ENCODE peak calls at places on chromosomes 13 and 19, in six cellular contexts. O is adrenal gland, M is erythroblast, E is lower leg skin, K is uterus, U is heart left ventricle. C is an unnamed sample.

GRCh38 chr19:13118424-13119193 is 545 bp downstream of the NACC1 start:
- DNase-seq in O (peak; percentile 65), M (peak; percentile 70), E (no peak), K (peak; percentile 42), U (peak; percentile 68), C (peak; percentile 45)

GRCh38 chr13:75365724-75366173 is 116.2 kb downstream of the TBC1D4 start:
- DNase-seq in O (no peak), M (no peak), E (no peak), K (no peak), U (no peak), C (no peak)

GRCh38 chr13:100540621-100541020 is 48.0 kb downstream of the GGACT start:
- DNase-seq in O (no peak), M (no peak), E (no peak), K (no peak), U (no peak), C (no peak)

GRCh38 chr13:64855506-64855905 is 2374.6 kb downstream of the PCDH9 start:
- DNase-seq in O (no peak), M (no peak), E (no peak), K (no peak), U (no peak), C (no peak)

GRCh38 chr13:64529874-64530485 is 2700.2 kb downstream of the PCDH9 start:
- DNase-seq in O (no peak), M (peak; percentile 0), E (no peak), K (no peak), U (no peak), C (peak; percentile 23)

GRCh38 chr13:102897371-102898138 is 51.7 kb downstream of the ERCC5 start:
- DNase-seq in O (peak; percentile 21), M (no peak), E (no peak), K (no peak), U (peak; percentile 76), C (no peak)

GRCh38 chr13:107531816-107532215 is 683.5 kb downstream of the LIG4 start:
- DNase-seq in O (no peak), M (no peak), E (no peak), K (no peak), U (no peak), C (no peak)

GRCh38 chr13:32142956-32143375 is 111.4 kb downstream of the FRY start:
- DNase-seq in O (no peak), M (no peak), E (no peak), K (no peak), U (no peak), C (no peak)

GRCh38 chr19:30604657-30605056 is 232.5 kb downstream of the ZNF536 start:
- DNase-seq in O (no peak), M (no peak), E (no peak), K (no peak), U (no peak), C (no peak)

GRCh38 chr19:33098023-33098652 is 17.2 kb downstream of the GPATCH1 start:
- DNase-seq in O (no peak), M (no peak), E (no peak), K (no peak), U (no peak), C (no peak)

GRCh38 chr13:21934309-21934708 is 263.4 kb downstream of the FGF9 start:
- DNase-seq in O (no peak), M (no peak), E (no peak), K (no peak), U (no peak), C (no peak)

GRCh38 chr19:19543101-19543500 is 5.0 kb downstream of the CILP2 start:
- DNase-seq in O (no peak), M (no peak), E (no peak), K (no peak), U (no peak), C (no peak)

GRCh38 chr13:50456111-50456510 is 387.4 kb downstream of the DLEU7 start:
- DNase-seq in O (no peak), M (no peak), E (no peak), K (no peak), U (no peak), C (no peak)

GRCh38 chr13:43122706-43123268 is 99.4 kb downstream of the DNAJC15 start:
- DNase-seq in O (no peak), M (no peak), E (no peak), K (no peak), U (no peak), C (no peak)

GRCh38 chr13:42981317-42981716 is 10.7 kb downstream of the EPSTI1 start:
- DNase-seq in O (no peak), M (no peak), E (no peak), K (no peak), U (no peak), C (no peak)

GRCh38 chr13:99948411-99948810 is 23.2 kb downstream of the ZIC5 start:
- DNase-seq in O (no peak), M (no peak), E (no peak), K (no peak), U (no peak), C (no peak)

GRCh38 chr13:95153647-95154405 is 147.4 kb downstream of the ABCC4 start:
- DNase-seq in O (no peak), M (no peak), E (no peak), K (no peak), U (no peak), C (no peak)

GRCh38 chr13:90453342-90453741 is 894.1 kb upstream of the MIR17HG start:
- DNase-seq in O (no peak), M (no peak), E (no peak), K (no peak), U (no peak), C (no peak)

GRCh38 chr19:38845374-38846024 is 4.3 kb downstream of the HNRNPL start:
- DNase-seq in O (peak; percentile 4), M (no peak), E (no peak), K (no peak), U (no peak), C (no peak)

GRCh38 chr19:38004100-38004504 is 97.1 kb downstream of the SIPA1L3 start:
- DNase-seq in O (no peak), M (no peak), E (no peak), K (no peak), U (no peak), C (no peak)

GRCh38 chr19:15937771-15938170 is 3.4 kb upstream of the CYP4F11 start:
- DNase-seq in O (no peak), M (no peak), E (no peak), K (no peak), U (no peak), C (no peak)

GRCh38 chr13:85236431-85236830 is 562.8 kb downstream of the SLITRK6 start:
- DNase-seq in O (no peak), M (no peak), E (no peak), K (no peak), U (no peak), C (no peak)

GRCh38 chr13:41740479-41740878 is 220.4 kb downstream of the VWA8 start:
- DNase-seq in O (no peak), M (no peak), E (no peak), K (no peak), U (no peak), C (no peak)

GRCh38 chr13:46641274-46642081 is 88.5 kb downstream of the LRCH1 start:
- DNase-seq in O (no peak), M (no peak), E (no peak), K (peak; percentile 46), U (no peak), C (no peak)

DNA sequence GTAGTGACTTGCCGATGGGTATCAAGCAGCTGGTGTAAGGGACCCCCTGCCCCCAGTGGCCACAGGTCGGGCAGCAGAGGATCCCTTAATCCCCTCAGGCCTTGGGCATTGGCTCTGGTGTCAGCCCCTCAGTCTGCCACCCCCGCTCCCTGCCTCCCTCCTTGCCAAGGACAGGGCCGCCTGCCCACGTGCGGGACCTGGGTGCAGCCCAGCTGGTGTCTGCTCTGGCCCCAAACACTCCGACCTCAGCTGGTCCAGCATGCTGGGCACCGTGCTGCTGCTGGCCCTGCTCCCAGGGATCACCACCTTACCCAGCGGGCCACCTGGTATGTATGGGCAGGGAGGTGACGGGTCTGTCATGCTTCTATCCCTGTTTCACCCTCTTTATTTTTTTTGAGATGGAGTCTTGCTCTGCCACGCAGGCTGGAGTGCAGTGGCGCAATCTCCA is at the start of gene TGFBR3L:
- DNase-seq in O (no peak), M (no peak), E (no peak), K (peak; percentile 14), U (peak; percentile 68), C (no peak)
- TF ChIP-seq POLR2A in O (no peak), M (no peak), E (no peak), K (no peak), U (no peak), C (no peak)

GRCh38 chr19:35125746-35126623 is 8.9 kb downstream of the LGI4 start:
- DNase-seq in O (no peak), M (no peak), E (no peak), K (no peak), U (no peak), C (no peak)

GRCh38 chr19:35123573-35123972 is 8.0 kb downstream of the FXYD3 start:
- DNase-seq in O (no peak), M (no peak), E (peak; percentile 80), K (peak; percentile 54), U (no peak), C (peak; percentile 39)

GRCh38 chr19:35125270-35125717 is 9.6 kb downstream of the LGI4 start:
- DNase-seq in O (no peak), M (no peak), E (no peak), K (no peak), U (no peak), C (no peak)

GRCh38 chr19:35122687-35123551 is 7.3 kb downstream of the FXYD3 start:
- DNase-seq in O (no peak), M (no peak), E (no peak), K (no peak), U (no peak), C (no peak)

GRCh38 chr19:35124098-35125060 is 8.8 kb downstream of the FXYD3 start:
- DNase-seq in O (peak; percentile 96), M (peak; percentile 86), E (peak; percentile 93), K (peak; percentile 95), U (peak; percentile 97), C (peak; percentile 93)
- TF ChIP-seq POLR2A in O (peak; percentile 53), M (peak; percentile 68), E (no peak), K (peak; percentile 86), U (peak; percentile 95), C (peak; percentile 71)

DNA sequence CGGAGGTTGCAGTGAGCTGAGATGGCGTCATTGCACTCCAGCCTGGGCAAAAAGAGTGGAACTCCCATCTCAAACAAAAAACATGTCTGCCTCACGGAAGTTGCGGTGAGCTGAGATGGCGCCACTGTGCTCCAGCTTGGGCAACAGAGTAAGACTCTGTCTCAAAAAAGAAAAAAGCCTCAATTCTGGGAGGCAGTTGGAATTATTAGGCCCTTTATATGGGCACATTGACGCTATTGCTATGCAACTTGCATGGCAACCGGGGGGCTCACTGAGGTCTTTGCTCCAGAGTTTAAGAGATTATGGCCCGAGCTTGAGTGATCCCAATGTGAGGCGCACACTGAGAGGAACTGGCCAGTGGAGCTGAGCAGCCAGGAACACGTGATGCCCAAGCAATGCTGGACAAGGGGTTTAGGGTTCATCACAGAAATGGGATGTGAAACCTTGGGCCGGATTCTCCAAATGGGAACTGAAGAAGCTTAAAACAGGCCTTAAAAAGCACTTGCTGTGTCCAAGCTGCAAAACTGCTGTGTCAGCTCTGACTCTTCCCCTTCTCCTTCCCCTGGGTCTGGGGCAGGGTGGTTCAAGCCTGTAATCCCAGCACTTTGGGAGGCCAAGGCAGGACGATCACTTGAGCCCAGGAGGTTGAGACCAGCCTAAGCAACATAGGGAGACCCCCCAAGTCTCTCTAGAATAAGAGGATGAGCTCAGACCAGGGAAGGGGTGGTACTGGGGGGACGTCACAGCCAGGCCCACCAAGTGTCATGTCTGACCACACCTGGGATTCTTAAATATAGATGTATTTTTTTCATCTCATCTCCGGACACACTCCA is 2.5 kb downstream of the FTL start:
- DNase-seq in O (peak; percentile 70), M (no peak), E (no peak), K (no peak), U (no peak), C (peak; percentile 25)
- TF ChIP-seq POLR2A in O (no peak), M (peak; percentile 79), E (no peak), K (no peak), U (no peak), C (no peak)

GRCh38 chr19:2050991-2051770 is at the start of gene MKNK2:
- DNase-seq in O (peak; percentile 90), M (peak; percentile 91), E (peak; percentile 79), K (peak; percentile 90), U (peak; percentile 98), C (peak; percentile 92)
- TF ChIP-seq POLR2A in O (peak; percentile 99), M (peak; percentile 99), E (no peak), K (peak; percentile 100), U (peak; percentile 99), C (peak; percentile 96)

C was measured in body of pancreas.